ENCODE peak calls at places on chromosome 9, in five cellular contexts. F, J, Z, A and I are unnamed samples.

GRCh38 chr9:20048985-20049384 is 260.1 kb upstream of the SLC24A2 start:
- DNase-seq in F (no peak), J (no peak), Z (no peak), A (no peak), I (no peak)

GRCh38 chr9:115891929-115892328 is 261.7 kb upstream of the PAPPA start:
- DNase-seq in F (no peak), J (no peak), Z (no peak), A (no peak), I (no peak)

GRCh38 chr9:19788614-19789271 is at the start of gene SLC24A2:
- DNase-seq in F (no peak), J (no peak), Z (no peak), A (peak), I (no peak)

GRCh38 chr9:27726244-27727141 is 153.2 kb upstream of the C9orf72 start:
- DNase-seq in F (peak), J (peak), Z (peak), A (peak), I (peak)

GRCh38 chr9:93825348-93826115 is 129.6 kb downstream of the BARX1 start:
- DNase-seq in F (no peak), J (no peak), Z (no peak), A (no peak), I (no peak)

GRCh38 chr9:129718647-129719046 is 34.2 kb downstream of the PTGES start:
- DNase-seq in F (no peak), J (no peak), Z (no peak), A (no peak), I (no peak)

GRCh38 chr9:121333950-121334773 is 35.9 kb downstream of the STOM start:
- DNase-seq in F (no peak), J (no peak), Z (no peak), A (no peak), I (no peak)

GRCh38 chr9:112334319-112334828 is 955 bp upstream of the PTBP3 start:
- DNase-seq in F (peak), J (no peak), Z (peak), A (peak), I (peak)

GRCh38 chr9:106588601-106589000 is 274.4 kb upstream of the ZNF462 start:
- DNase-seq in F (no peak), J (no peak), Z (peak), A (no peak), I (peak)

GRCh38 chr9:130860458-130861316 is 25.6 kb downstream of the ABL1 start:
- DNase-seq in F (peak), J (peak), Z (peak), A (no peak), I (peak)

GRCh38 chr9:94808926-94809700 is 82.6 kb downstream of the AOPEP start:
- DNase-seq in F (no peak), J (no peak), Z (no peak), A (no peak), I (no peak)

GRCh38 chr9:24590432-24590831 is 44.7 kb upstream of the IZUMO3 start:
- DNase-seq in F (no peak), J (no peak), Z (peak), A (no peak), I (no peak)

GRCh38 chr9:113269355-113269754 is 6.0 kb downstream of the CDC26 start:
- DNase-seq in F (no peak), J (no peak), Z (no peak), A (no peak), I (no peak)

GRCh38 chr9:36924071-36924470 is 110.0 kb downstream of the PAX5 start:
- DNase-seq in F (peak), J (no peak), Z (peak), A (peak), I (peak)

GRCh38 chr9:18997151-18997550 is 35.9 kb downstream of the SAXO1 start:
- DNase-seq in F (no peak), J (no peak), Z (no peak), A (no peak), I (no peak)

GRCh38 chr9:87179556-87180340 is 232.4 kb upstream of the GAS1 start:
- DNase-seq in F (no peak), J (no peak), Z (peak), A (no peak), I (no peak)

GRCh38 chr9:113373255-113373654 is 3.5 kb downstream of the HDHD3 start:
- DNase-seq in F (no peak), J (no peak), Z (no peak), A (no peak), I (no peak)

GRCh38 chr9:116395409-116396037 is 241.9 kb downstream of the PAPPA start:
- DNase-seq in F (no peak), J (no peak), Z (no peak), A (no peak), I (no peak)

GRCh38 chr9:130156672-130157071 is 15.5 kb upstream of the NCS1 start:
- DNase-seq in F (no peak), J (no peak), Z (no peak), A (no peak), I (no peak)

GRCh38 chr9:34206561-34206960 is 27.7 kb downstream of the UBAP1 start:
- DNase-seq in F (no peak), J (no peak), Z (no peak), A (no peak), I (no peak)

GRCh38 chr9:109737295-109737694 is 42.7 kb upstream of the PALM2AKAP2 start:
- DNase-seq in F (no peak), J (no peak), Z (no peak), A (no peak), I (peak)

GRCh38 chr9:89497181-89497963 is 541 bp downstream of the SEMA4D start:
- DNase-seq in F (peak), J (no peak), Z (peak), A (no peak), I (no peak)

GRCh38 chr9:36328798-36329411 is 70.7 kb upstream of the GNE start:
- DNase-seq in F (peak), J (no peak), Z (peak), A (peak), I (peak)

GRCh38 chr9:6739218-6739617 is 18.6 kb upstream of the KDM4C start:
- DNase-seq in F (no peak), J (no peak), Z (no peak), A (peak), I (peak)

GRCh38 chr9:77961541-77961940 is 70.1 kb downstream of the GNAQ start:
- DNase-seq in F (no peak), J (no peak), Z (no peak), A (no peak), I (no peak)

GRCh38 chr9:133713211-133713959 is 24.8 kb downstream of the SARDH start:
- DNase-seq in F (no peak), J (no peak), Z (no peak), A (no peak), I (no peak)

GRCh38 chr9:76562511-76562911 is 103.5 kb downstream of the GCNT1 start:
- DNase-seq in F (no peak), J (no peak), Z (peak), A (no peak), I (peak)

GRCh38 chr9:69871143-69871834 is 50.7 kb downstream of the CFAP95 start:
- DNase-seq in F (no peak), J (no peak), Z (no peak), A (no peak), I (no peak)

GRCh38 chr9:137266589-137267453 is 10.7 kb upstream of the TOR4A start:
- DNase-seq in F (no peak), J (no peak), Z (no peak), A (no peak), I (no peak)

GRCh38 chr9:13239208-13239607 is 40.3 kb downstream of the MPDZ start:
- DNase-seq in F (no peak), J (no peak), Z (no peak), A (no peak), I (no peak)

GRCh38 chr9:95024097-95024671 is 293.3 kb downstream of the FANCC start:
- DNase-seq in F (no peak), J (no peak), Z (no peak), A (no peak), I (no peak)

GRCh38 chr9:100222674-100223073 is 123.6 kb downstream of the INVS start:
- DNase-seq in F (no peak), J (no peak), Z (peak), A (no peak), I (peak)